ENCODE peak calls at places on chromosomes 5 and 9, in five cellular contexts. A is activated CD4-positive, CD25-positive, alpha-beta regulatory T cell; Y is ELR; G is stimulated activated CD4-positive, alpha-beta T cell treated with anti-CD3 and anti-CD28 coated beads, Interleukin-15, amount 100 ng/mL, for 1 hour; M is effector memory CD4-positive, alpha-beta T cell. K is an unnamed sample.

GRCh38 chr5:34001231-34001935 is 6.5 kb downstream of the AMACR start:
- DNase-seq in A (no peak), Y (peak; percentile 35), G (no peak), M (no peak), K (no peak)

GRCh38 chr9:27395484-27395921 is 98.6 kb upstream of the EQTN start:
- DNase-seq in A (no peak), Y (no peak), G (no peak), M (no peak), K (no peak)

GRCh38 chr5:151772029-151772867 is 494 bp downstream of the G3BP1 start:
- DNase-seq in A (peak; percentile 33), Y (peak; percentile 60), G (peak; percentile 21), M (peak; percentile 17), K (no peak)

GRCh38 chr9:77604316-77604715 is 43.8 kb downstream of the GNA14 start:
- DNase-seq in A (no peak), Y (peak; percentile 1), G (no peak), M (no peak), K (no peak)

GRCh38 chr9:33170464-33171156 is 3.5 kb upstream of the B4GALT1 start:
- DNase-seq in A (no peak), Y (peak; percentile 46), G (no peak), M (no peak), K (peak; percentile 21)

GRCh38 chr9:110251212-110251611 is 5.1 kb downstream of the TXN start:
- DNase-seq in A (no peak), Y (no peak), G (no peak), M (no peak), K (no peak)

GRCh38 chr5:56620903-56621680 is 194.3 kb upstream of the MAP3K1 start:
- DNase-seq in A (no peak), Y (peak; percentile 35), G (no peak), M (no peak), K (no peak)

GRCh38 chr5:143026380-143026779 is 256.2 kb downstream of the ARHGAP26 start:
- DNase-seq in A (no peak), Y (no peak), G (no peak), M (no peak), K (no peak)

GRCh38 chr5:1781726-1782384 is 17.8 kb downstream of the MRPL36 start:
- DNase-seq in A (no peak), Y (no peak), G (no peak), M (no peak), K (no peak)

GRCh38 chr5:126137771-126138474 is 285.3 kb upstream of the GRAMD2B start:
- DNase-seq in A (no peak), Y (no peak), G (no peak), M (no peak), K (no peak)

GRCh38 chr5:31477516-31477915 is 54.4 kb downstream of the DROSHA start:
- DNase-seq in A (no peak), Y (peak; percentile 28), G (no peak), M (no peak), K (no peak)

GRCh38 chr5:64635056-64635686 is 55.1 kb upstream of the SHISAL2B start:
- DNase-seq in A (no peak), Y (peak; percentile 53), G (no peak), M (no peak), K (no peak)

GRCh38 chr5:177310757-177311173 is 933 bp downstream of the MXD3 start:
- DNase-seq in A (no peak), Y (peak; percentile 41), G (no peak), M (no peak), K (no peak)

GRCh38 chr5:41246376-41246775 is 33.0 kb upstream of the C6 start:
- DNase-seq in A (no peak), Y (peak; percentile 66), G (no peak), M (no peak), K (no peak)